ENCODE peak calls at places on chromosome 16, in four cellular contexts. F, W, K and J are unnamed samples.

GRCh38 chr16:88306860-88307545 is 75.8 kb upstream of the ZNF469 start:
- DNase-seq in W (no peak), F (peak; percentile 99), K (peak; percentile 95), J (no peak)

GRCh38 chr16:50021509-50021908 is 3.5 kb upstream of the CNEP1R1 start:
- DNase-seq in W (no peak), F (peak; percentile 6), K (no peak), J (peak; percentile 77)

GRCh38 chr16:88796278-88796677 is 7.3 kb upstream of the CDT1 start:
- DNase-seq in F (no peak), W (no peak), K (no peak), J (no peak)

GRCh38 chr16:2197765-2198164 is 1.4 kb upstream of the CASKIN1 start:
- DNase-seq in F (no peak), K (no peak), W (no peak), J (no peak)

GRCh38 chr16:67480833-67481560 is at the start of gene ATP6V0D1:
- DNase-seq in K (peak; percentile 83), W (peak; percentile 94), F (peak; percentile 96), J (peak; percentile 99)

GRCh38 chr16:57039148-57039812 is 49.9 kb downstream of the NLRC5 start:
- DNase-seq in F (peak; percentile 90), W (no peak), K (peak; percentile 63), J (no peak)

GRCh38 chr16:56967733-56968132 is 6.0 kb downstream of the CETP start:
- DNase-seq in K (no peak), F (peak; percentile 73), W (no peak), J (no peak)

GRCh38 chr16:59733321-59733720 is 999.2 kb upstream of the GOT2 start:
- DNase-seq in W (no peak), F (no peak), K (no peak), J (no peak)

GRCh38 chr16:19014456-19014855 is 30.7 kb downstream of the TMC7 start:
- DNase-seq in K (no peak), F (peak; percentile 10), W (no peak), J (peak; percentile 61)